ENCODE peak calls at places on chromosomes 1 and 21, in seven cellular contexts. L is hepatocyte, H is upper lobe of right lung, Z is PC-3, N is OCI-LY7, K is suprapubic skin, J is left ventricle myocardium inferior. E is an unnamed sample. For H3K4me1, the result is how much of the 10 kb centered on the place peaks cover.

GRCh38 chr1:168610111-168610510 is 33.7 kb downstream of the XCL1 start:
- DNase-seq in Z (no peak), N (no peak), J (no peak), L (no peak), K (no peak), H (no peak), E (no peak)

GRCh38 chr1:90876098-90876497 is 145.7 kb downstream of the ZNF644 start:
- DNase-seq in K (no peak), H (no peak), N (no peak), Z (no peak), J (no peak), L (no peak), E (no peak)

GRCh38 chr1:212628056-212628455 is 19.5 kb downstream of the ATF3 start:
- DNase-seq in K (peak), Z (no peak), N (no peak), L (no peak), H (no peak), J (no peak), E (no peak)

GRCh38 chr21:46122241-46122671 is 24.3 kb downstream of the COL6A2 start:
- DNase-seq in K (no peak), J (peak), H (peak), N (no peak), Z (peak), L (no peak), E (peak)

GRCh38 chr1:47931395-47931794 is 65.8 kb downstream of the TRABD2B start:
- DNase-seq in K (no peak), H (no peak), L (no peak), N (peak), Z (peak), J (no peak), E (peak)

GRCh38 chr1:47906466-47907191 is 90.6 kb downstream of the TRABD2B start:
- DNase-seq in N (no peak), K (no peak), Z (no peak), L (peak), H (no peak), J (no peak), E (no peak)

GRCh38 chr21:28833181-28833580 is 159.5 kb downstream of the LTN1 start:
- DNase-seq in J (no peak), L (no peak), Z (peak), K (no peak), H (no peak), N (no peak), E (no peak)

GRCh38 chr1:52454779-52455178 is 50.4 kb downstream of the PRPF38A start:
- DNase-seq in Z (no peak), L (no peak), H (no peak), K (no peak), J (no peak), N (no peak), E (no peak)

GRCh38 chr1:167593860-167594259 is 36.2 kb upstream of the RCSD1 start:
- DNase-seq in J (no peak), N (no peak), K (no peak), L (no peak), Z (no peak), H (no peak), E (no peak)

GRCh38 chr1:40224040-40224439 is 23.7 kb upstream of the TMCO2 start:
- DNase-seq in L (no peak), Z (no peak), N (peak), J (no peak), H (no peak), K (no peak), E (no peak)

GRCh38 chr1:245091818-245092637 is 62.8 kb upstream of the KIF26B start:
- DNase-seq in N (no peak), K (no peak), J (no peak), H (peak), L (peak), Z (peak), E (peak)

GRCh38 chr1:218164111-218164929 is 120.8 kb upstream of the RRP15 start:
- DNase-seq in Z (peak), K (no peak), L (peak), N (peak), H (peak), J (peak), E (peak)

GRCh38 chr1:160251006-160251405 is 11.3 kb downstream of the DCAF8 start:
- DNase-seq in H (no peak), Z (no peak), K (no peak), L (no peak), N (no peak), J (no peak), E (no peak)

GRCh38 chr1:2495546-2495945 is 19.5 kb downstream of the PLCH2 start:
- DNase-seq in K (no peak), J (no peak), N (peak), H (no peak), L (no peak), Z (no peak), E (no peak)

GRCh38 chr1:110856410-110856809 is 16.5 kb upstream of the CD53 start:
- DNase-seq in Z (no peak), N (no peak), J (no peak), K (no peak), L (no peak), H (no peak), E (no peak)

GRCh38 chr1:10904396-10905358 is 107.8 kb upstream of the TARDBP start:
- DNase-seq in Z (no peak), K (no peak), H (peak), L (no peak), N (peak), J (no peak), E (no peak)

DNA sequence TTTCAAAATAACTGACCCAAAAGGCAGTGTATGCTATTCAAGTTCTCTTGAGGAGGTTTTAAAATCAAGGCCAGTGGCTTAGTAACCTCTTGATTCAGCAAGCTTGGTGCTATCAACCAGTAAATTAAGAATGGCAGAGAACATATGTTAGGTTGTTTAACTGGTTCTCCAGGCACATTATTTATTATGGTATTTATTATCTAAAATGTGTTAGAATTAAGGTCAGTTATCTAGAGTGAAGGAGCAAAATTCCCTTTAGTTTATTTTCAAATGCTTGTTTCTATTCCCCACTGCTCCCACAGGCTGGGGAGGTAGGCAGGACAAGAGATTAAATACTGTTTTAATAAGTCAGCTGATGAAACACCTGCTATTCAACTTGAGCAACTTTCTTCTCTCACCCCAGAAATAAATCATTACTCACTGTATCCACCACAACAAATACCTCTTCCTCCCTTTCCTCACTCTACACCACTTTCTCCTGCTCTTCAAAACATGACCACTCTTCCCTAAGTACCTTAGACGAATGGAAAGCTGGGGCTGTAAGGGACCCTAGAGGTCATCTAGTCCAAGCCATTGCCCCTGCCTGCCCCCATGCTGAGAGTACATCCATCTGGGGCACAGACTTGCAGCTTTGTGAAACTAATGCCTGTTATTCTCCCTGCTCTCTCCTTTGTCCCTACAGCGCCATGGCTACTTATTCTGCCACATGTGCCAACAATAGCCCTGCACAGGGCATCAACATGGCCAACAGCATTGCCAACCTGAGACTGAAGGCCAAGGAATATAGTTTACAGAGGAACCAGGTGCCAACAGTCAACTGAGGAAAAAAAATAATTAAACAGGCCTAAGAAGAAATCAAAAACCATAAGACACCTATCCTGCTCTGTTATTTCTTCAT is 71.7 kb downstream of the PRRX1 start:
- DNase-seq in N (no peak), Z (no peak), H (no peak), K (no peak), L (no peak), J (no peak), E (no peak)
- H3K4me1 ChIP-seq in N (under half), Z (under half), H (under half), K (under half), L (under half), J (under half), E (under half)

DNA sequence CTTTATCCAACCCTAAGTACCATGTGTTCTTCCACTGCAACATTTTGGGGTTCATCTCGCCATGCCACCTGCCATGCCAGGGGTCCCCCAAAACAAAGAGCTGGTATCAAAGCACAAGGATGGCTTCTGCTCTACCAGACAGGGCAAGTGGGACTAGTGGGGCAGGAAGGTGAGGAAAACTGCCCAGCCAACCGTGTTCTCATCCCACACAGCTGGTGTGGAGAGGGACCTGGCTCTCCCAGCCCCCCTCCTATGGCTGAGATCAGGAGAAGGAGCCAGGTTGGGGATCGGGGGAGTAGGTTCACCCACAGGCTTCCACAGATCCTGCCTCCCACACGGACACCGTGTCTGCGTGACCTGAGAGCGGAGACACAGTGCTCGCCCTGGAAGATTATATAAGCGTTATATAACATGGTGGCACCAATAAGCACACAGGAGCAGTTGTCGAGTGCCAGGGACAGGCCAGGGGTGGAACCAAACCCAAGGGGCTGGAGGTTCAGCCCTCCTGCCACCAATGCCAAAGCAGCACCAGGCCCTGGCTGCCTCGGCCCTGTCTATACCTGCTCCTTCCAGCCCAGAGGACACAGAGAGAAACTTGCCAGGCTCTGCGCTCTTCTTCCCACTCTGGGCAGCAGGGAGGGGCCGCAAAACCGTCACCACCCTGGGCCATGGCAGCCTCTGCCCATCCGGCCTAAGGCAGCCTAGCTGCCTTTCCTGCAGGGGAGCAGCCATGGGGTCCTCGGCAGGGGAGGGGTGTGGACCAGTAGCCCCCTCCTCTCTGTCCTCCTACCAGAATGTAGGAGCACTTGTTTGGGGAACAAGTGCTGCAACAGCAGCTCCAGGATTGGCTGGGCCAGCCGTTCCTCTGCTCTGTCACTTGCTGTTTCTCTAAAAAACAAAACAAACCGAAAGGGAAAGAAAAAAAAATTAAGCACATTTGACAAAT is 43.5 kb downstream of the CD34 start:
- DNase-seq in N (no peak), L (no peak), J (peak), K (peak), Z (no peak), H (peak), E (peak)
- H3K4me1 ChIP-seq in N (under half), L (under half), J (half or more), K (half or more), Z (half or more), H (half or more), E (under half)

GRCh38 chr1:28062806-28063205 is 25.6 kb downstream of the EYA3 start:
- DNase-seq in K (no peak), H (no peak), J (no peak), L (no peak), Z (no peak), N (no peak), E (no peak)
- H3K4me1 ChIP-seq in K (under half), H (under half), J (under half), L (under half), Z (under half), N (half or more), E (under half)

DNA sequence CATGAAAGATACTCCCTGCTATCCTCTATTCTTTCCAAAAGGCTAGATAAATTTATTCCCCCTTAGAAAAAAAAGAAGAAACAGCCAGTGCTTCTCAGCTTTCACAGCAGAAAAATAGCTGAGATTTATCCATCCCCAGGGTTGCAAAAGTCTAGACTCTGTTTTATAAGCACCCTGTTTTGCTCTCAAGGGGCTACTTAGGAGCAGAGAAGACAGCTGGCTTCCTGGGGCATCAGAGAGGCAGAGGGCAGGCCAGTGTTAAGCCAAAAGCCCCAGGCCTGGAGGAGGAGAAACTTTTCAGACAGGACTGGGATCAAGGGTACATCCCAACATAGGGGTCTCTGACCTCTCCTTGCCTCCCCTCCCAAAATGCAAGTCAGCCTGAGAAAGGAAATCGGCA is 3.9 kb downstream of the LAMB3 start:
- DNase-seq in K (no peak), H (no peak), Z (no peak), N (no peak), J (no peak), L (no peak), E (no peak)
- H3K4me1 ChIP-seq in K (half or more), H (half or more), Z (half or more), N (under half), J (half or more), L (under half), E (under half)

DNA sequence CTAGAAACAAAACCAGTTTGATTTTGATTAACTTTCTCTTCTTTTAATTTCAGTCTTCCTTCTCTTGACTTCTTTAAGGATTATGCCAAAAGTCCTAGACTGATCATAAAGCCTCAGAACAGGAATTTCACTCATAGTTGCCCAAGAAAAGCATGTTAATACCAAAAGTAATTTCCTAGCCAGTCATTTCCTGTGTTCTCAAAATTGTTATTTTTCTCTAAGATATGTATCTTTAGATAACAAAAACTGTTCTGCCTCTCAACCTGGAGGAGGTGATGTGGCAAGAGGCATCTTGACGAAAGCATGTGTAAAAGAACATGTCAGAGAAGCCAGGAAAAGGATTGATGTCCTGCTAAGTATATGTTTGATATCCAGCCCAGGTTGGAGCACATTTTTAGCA is 78.0 kb upstream of the IPO9 start:
- DNase-seq in H (no peak), K (no peak), L (no peak), J (no peak), Z (no peak), N (no peak), E (no peak)
- H3K4me1 ChIP-seq in H (under half), K (under half), L (under half), J (half or more), Z (under half), N (under half), E (under half)

GRCh38 chr1:18297896-18298648 is 182.7 kb upstream of the KLHDC7A start:
- DNase-seq in J (no peak), K (no peak), N (no peak), Z (no peak), H (no peak), L (no peak), E (no peak)
- H3K4me1 ChIP-seq in J (under half), K (under half), N (under half), Z (under half), H (under half), L (under half), E (under half)

GRCh38 chr1:114328505-114328904 is 174.8 kb upstream of the SYT6 start:
- DNase-seq in J (no peak), H (no peak), L (no peak), K (no peak), Z (no peak), N (no peak), E (no peak)
- H3K4me1 ChIP-seq in J (under half), H (under half), L (under half), K (under half), Z (under half), N (under half), E (under half)

GRCh38 chr1:116537898-116538297 is 32.9 kb downstream of the CD58 start:
- DNase-seq in N (no peak), H (no peak), K (no peak), J (no peak), Z (no peak), L (no peak), E (no peak)

GRCh38 chr1:116537439-116537838 is 33.4 kb downstream of the CD58 start:
- DNase-seq in K (no peak), L (peak), J (no peak), Z (peak), N (no peak), H (no peak), E (no peak)

GRCh38 chr1:116540088-116540487 is 30.7 kb downstream of the CD58 start:
- DNase-seq in K (no peak), L (no peak), Z (no peak), J (no peak), N (peak), H (no peak), E (no peak)

GRCh38 chr1:116534014-116534739 is 36.6 kb downstream of the CD58 start:
- DNase-seq in H (no peak), L (no peak), Z (no peak), J (no peak), N (no peak), K (no peak), E (no peak)

GRCh38 chr1:116538527-116538926 is 32.3 kb downstream of the CD58 start:
- DNase-seq in K (no peak), N (no peak), Z (peak), L (peak), H (no peak), J (no peak), E (no peak)
- H3K4me1 ChIP-seq in K (under half), N (under half), Z (under half), L (under half), H (under half), J (under half), E (under half)

DNA sequence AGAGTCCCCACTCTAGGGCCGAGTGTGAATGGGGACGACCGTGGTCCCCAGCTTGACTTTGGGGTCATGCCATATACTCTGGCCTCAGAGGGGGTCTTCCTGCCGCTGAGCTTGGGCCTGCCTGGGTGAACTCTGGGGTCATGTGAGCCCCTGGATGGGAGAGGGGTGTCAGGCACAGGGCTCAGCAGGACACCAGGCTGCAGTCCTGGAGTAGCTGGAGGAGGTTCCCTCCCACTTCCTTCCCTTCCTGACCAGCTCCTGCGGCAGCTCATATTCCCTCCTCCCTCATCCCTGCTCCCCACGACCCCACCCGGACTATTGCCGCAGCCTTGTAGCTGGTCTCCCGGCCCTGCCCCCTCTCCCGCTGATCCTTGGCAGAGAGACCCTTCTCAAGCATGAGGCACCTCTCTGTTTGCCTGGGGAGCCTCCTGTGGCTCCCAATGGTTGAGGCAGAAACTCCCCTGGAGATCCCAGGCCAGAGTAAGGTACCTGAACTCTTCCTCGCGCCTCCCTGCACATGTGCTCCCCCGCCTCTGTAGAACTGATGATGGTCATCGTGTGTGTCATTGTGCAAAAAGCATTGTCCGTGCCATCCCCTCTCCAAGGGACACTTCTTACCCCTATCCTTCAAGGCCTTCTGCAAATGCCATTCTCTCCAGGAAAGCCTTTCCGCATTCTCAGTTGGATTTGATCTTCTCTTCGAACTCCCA is 1.8 kb downstream of the TNFRSF1B start:
- DNase-seq in Z (no peak), K (no peak), L (no peak), J (no peak), N (no peak), H (no peak), E (no peak)
- H3K4me1 ChIP-seq in Z (under half), K (under half), L (under half), J (half or more), N (under half), H (under half), E (under half)

E was measured in pancreas.